ENCODE peak calls at places on chromosomes 13 and 19, in six cellular contexts. One of them, this sample, is unnamed.

GRCh38 chr13:48334534-48335127 is 31.1 kb downstream of the RB1 start:
- DNase-seq in psoas muscle: no peak
- DNase-seq in C1 segment of cervical spinal cord: no peak
- DNase-seq in cardiac fibroblast: peak
- DNase-seq in Right ventricle myocardium superior: no peak
- DNase-seq in retina: no peak
- DNase-seq in this sample: peak

GRCh38 chr19:48997972-48998371 is 4.3 kb downstream of the RUVBL2 start:
- DNase-seq in psoas muscle: peak
- DNase-seq in C1 segment of cervical spinal cord: no peak
- DNase-seq in cardiac fibroblast: peak
- DNase-seq in Right ventricle myocardium superior: no peak
- DNase-seq in retina: no peak
- DNase-seq in this sample: peak

GRCh38 chr19:54148158-54148557 is 10.6 kb downstream of the CNOT3 start:
- DNase-seq in psoas muscle: no peak
- DNase-seq in C1 segment of cervical spinal cord: no peak
- DNase-seq in cardiac fibroblast: no peak
- DNase-seq in Right ventricle myocardium superior: no peak
- DNase-seq in retina: no peak
- DNase-seq in this sample: no peak

GRCh38 chr19:45590300-45591003 is 5.8 kb upstream of the OPA3 start:
- DNase-seq in psoas muscle: no peak
- DNase-seq in C1 segment of cervical spinal cord: no peak
- DNase-seq in cardiac fibroblast: no peak
- DNase-seq in Right ventricle myocardium superior: no peak
- DNase-seq in retina: no peak
- DNase-seq in this sample: no peak

GRCh38 chr19:55688422-55689218 is 13.6 kb downstream of the EPN1 start:
- DNase-seq in psoas muscle: no peak
- DNase-seq in C1 segment of cervical spinal cord: no peak
- DNase-seq in cardiac fibroblast: no peak
- DNase-seq in Right ventricle myocardium superior: peak
- DNase-seq in retina: peak
- DNase-seq in this sample: no peak

GRCh38 chr13:98478134-98479129 is 98.5 kb downstream of the STK24 start:
- DNase-seq in psoas muscle: no peak
- DNase-seq in C1 segment of cervical spinal cord: no peak
- DNase-seq in cardiac fibroblast: no peak
- DNase-seq in Right ventricle myocardium superior: no peak
- DNase-seq in retina: no peak
- DNase-seq in this sample: peak

GRCh38 chr13:33279898-33280549 is 5.5 kb downstream of the STARD13 start:
- DNase-seq in psoas muscle: no peak
- DNase-seq in C1 segment of cervical spinal cord: no peak
- DNase-seq in cardiac fibroblast: peak
- DNase-seq in Right ventricle myocardium superior: no peak
- DNase-seq in retina: no peak
- DNase-seq in this sample: peak

GRCh38 chr13:21481359-21481758 is 22.3 kb upstream of the ZDHHC20 start:
- DNase-seq in psoas muscle: no peak
- DNase-seq in C1 segment of cervical spinal cord: no peak
- DNase-seq in cardiac fibroblast: no peak
- DNase-seq in Right ventricle myocardium superior: no peak
- DNase-seq in retina: no peak
- DNase-seq in this sample: no peak

GRCh38 chr19:58562126-58563033 is 4.0 kb upstream of the UBE2M start:
- DNase-seq in psoas muscle: peak
- DNase-seq in C1 segment of cervical spinal cord: no peak
- DNase-seq in cardiac fibroblast: peak
- DNase-seq in Right ventricle myocardium superior: no peak
- DNase-seq in retina: peak
- DNase-seq in this sample: no peak